ENCODE peak calls at places on chromosome 14, in seven cellular contexts. One of them, this sample, is unnamed.

GRCh38 chr14:65168840-65169239 is 66.5 kb upstream of the MAX start:
- DNase-seq in naive B cell: no peak
- DNase-seq in HEK293T: no peak
- DNase-seq in NCI-H2081: no peak
- DNase-seq in pons: peak
- DNase-seq in HuH-7.5: no peak
- DNase-seq in KBM-7: peak
- DNase-seq in this sample: no peak

GRCh38 chr14:101235042-101235871 is 326.0 kb upstream of the DIO3 start:
- DNase-seq in naive B cell: no peak
- DNase-seq in HEK293T: peak
- DNase-seq in NCI-H2081: peak
- DNase-seq in pons: peak
- DNase-seq in HuH-7.5: peak
- DNase-seq in KBM-7: peak
- DNase-seq in this sample: no peak

GRCh38 chr14:76768201-76768656 is 7.0 kb downstream of the VASH1 start:
- DNase-seq in naive B cell: peak
- DNase-seq in HEK293T: no peak
- DNase-seq in NCI-H2081: no peak
- DNase-seq in pons: peak
- DNase-seq in HuH-7.5: no peak
- DNase-seq in KBM-7: peak
- DNase-seq in this sample: no peak

GRCh38 chr14:95700221-95700976 is 13.5 kb downstream of the TCL1A start:
- DNase-seq in naive B cell: no peak
- DNase-seq in HEK293T: no peak
- DNase-seq in NCI-H2081: no peak
- DNase-seq in pons: no peak
- DNase-seq in HuH-7.5: no peak
- DNase-seq in KBM-7: no peak
- DNase-seq in this sample: no peak

GRCh38 chr14:68426661-68427549 is 366.0 kb downstream of the ZFP36L1 start:
- DNase-seq in naive B cell: no peak
- DNase-seq in HEK293T: no peak
- DNase-seq in NCI-H2081: no peak
- DNase-seq in pons: no peak
- DNase-seq in HuH-7.5: no peak
- DNase-seq in KBM-7: no peak
- DNase-seq in this sample: no peak

GRCh38 chr14:37637341-37637740 is 41.9 kb downstream of the TTC6 start:
- DNase-seq in naive B cell: no peak
- DNase-seq in HEK293T: no peak
- DNase-seq in NCI-H2081: no peak
- DNase-seq in pons: no peak
- DNase-seq in HuH-7.5: no peak
- DNase-seq in KBM-7: no peak
- DNase-seq in this sample: no peak

GRCh38 chr14:60349663-60350365 is 100.8 kb downstream of the PPM1A start:
- DNase-seq in naive B cell: peak
- DNase-seq in HEK293T: peak
- DNase-seq in NCI-H2081: peak
- DNase-seq in pons: peak
- DNase-seq in HuH-7.5: no peak
- DNase-seq in KBM-7: peak
- DNase-seq in this sample: peak

GRCh38 chr14:24058260-24058950 is 6.6 kb downstream of the CARMIL3 start:
- DNase-seq in naive B cell: peak
- DNase-seq in HEK293T: peak
- DNase-seq in NCI-H2081: peak
- DNase-seq in pons: peak
- DNase-seq in HuH-7.5: peak
- DNase-seq in KBM-7: peak
- DNase-seq in this sample: peak

GRCh38 chr14:104548802-104549535 is 30.6 kb upstream of the C14orf180 start:
- DNase-seq in naive B cell: no peak
- DNase-seq in HEK293T: no peak
- DNase-seq in NCI-H2081: no peak
- DNase-seq in pons: no peak
- DNase-seq in HuH-7.5: no peak
- DNase-seq in KBM-7: no peak
- DNase-seq in this sample: no peak